ENCODE peak calls at places on chromosome 20, in nine cellular contexts. E is stimulated activated CD4-positive, alpha-beta T cell treated with anti-CD3 and anti-CD28 coated beads, Interleukin-12 subunit alpha, Interleukin-12 subunit beta, amount 100 ng/mL, for 4 hours; C is SK-N-SH; K is fibroblast of mammary gland; N is cardiac muscle cell; X is transverse colon; T is GM13976; U is ureter; W is small intestine. V is an unnamed sample.
A peak's percentile ranks its signal among the peaks of the same experiment; 100 is the strongest.

GRCh38 chr20:59574308-59574707 is 30.0 kb upstream of the PHACTR3 start:
- DNase-seq in C (peak; percentile 4), X (no peak), U (no peak), K (no peak), W (no peak), T (peak; percentile 10), N (no peak), E (no peak), V (no peak)

GRCh38 chr20:23753589-23753988 is 2.9 kb upstream of the CST1 start:
- DNase-seq in W (no peak), N (no peak), X (no peak), U (no peak), K (peak; percentile 47), E (no peak), T (no peak), C (no peak), V (no peak)

GRCh38 chr20:25076201-25076600 is 5.7 kb downstream of the VSX1 start:
- DNase-seq in K (no peak), C (no peak), T (no peak), E (no peak), X (no peak), N (no peak), U (no peak), W (no peak), V (no peak)

GRCh38 chr20:24487648-24488047 is 18.2 kb downstream of the SYNDIG1 start:
- DNase-seq in N (no peak), T (no peak), X (no peak), K (no peak), C (no peak), E (no peak), W (no peak), U (no peak), V (no peak)

GRCh38 chr20:58086763-58087566 is 141.5 kb downstream of the ANKRD60 start:
- DNase-seq in N (peak; percentile 39), W (peak; percentile 32), X (peak; percentile 48), K (peak; percentile 46), U (peak; percentile 39), T (peak; percentile 58), C (peak; percentile 76), E (no peak), V (no peak)

GRCh38 chr20:41587956-41588355 is 30.2 kb downstream of the CHD6 start:
- DNase-seq in U (no peak), E (no peak), N (no peak), K (peak; percentile 84), T (no peak), W (no peak), X (no peak), C (no peak), V (no peak)

GRCh38 chr20:57108742-57109141 is 157.7 kb downstream of the BMP7 start:
- DNase-seq in N (no peak), W (no peak), K (no peak), T (no peak), U (no peak), X (no peak), E (no peak), C (no peak), V (no peak)

GRCh38 chr20:44780226-44780625 is 30.1 kb downstream of the RIMS4 start:
- DNase-seq in C (no peak), K (peak; percentile 58), N (peak; percentile 88), T (peak; percentile 60), X (peak; percentile 15), W (peak; percentile 20), U (no peak), E (peak; percentile 19), V (peak; percentile 18)

GRCh38 chr20:12262747-12263146 is 345.1 kb downstream of the BTBD3 start:
- DNase-seq in E (no peak), T (no peak), N (no peak), U (no peak), W (no peak), C (no peak), X (no peak), K (no peak), V (no peak)

GRCh38 chr20:40702504-40702903 is 13.5 kb upstream of the MAFB start:
- DNase-seq in N (no peak), U (no peak), C (no peak), K (no peak), E (no peak), X (no peak), W (no peak), T (no peak), V (no peak)

GRCh38 chr20:17613328-17614175 is 43.7 kb downstream of the DSTN start:
- DNase-seq in N (no peak), X (peak; percentile 26), C (peak; percentile 9), T (no peak), K (no peak), E (no peak), U (peak; percentile 57), W (no peak), V (no peak)

GRCh38 chr20:62120990-62121775 is 1.1 kb upstream of the LSM14B start:
- DNase-seq in W (peak; percentile 78), X (peak; percentile 66), K (peak; percentile 73), U (peak; percentile 58), C (no peak), E (no peak), N (no peak), T (no peak), V (no peak)

GRCh38 chr20:10551732-10552724 is 116.9 kb downstream of the SLX4IP start:
- DNase-seq in C (no peak), E (peak; percentile 13), N (peak; percentile 35), X (no peak), W (no peak), T (peak; percentile 52), U (no peak), K (no peak), V (no peak)

GRCh38 chr20:47306755-47307370 is 49.6 kb downstream of the ZMYND8 start:
- DNase-seq in E (no peak), T (no peak), N (no peak), K (no peak), U (no peak), C (no peak), X (no peak), W (no peak), V (no peak)

GRCh38 chr20:53743607-53744260 is 150.1 kb upstream of the ZNF217 start:
- DNase-seq in W (no peak), U (no peak), N (no peak), C (no peak), K (no peak), E (no peak), T (no peak), X (no peak), V (no peak)

GRCh38 chr20:58790440-58790839 is 60.3 kb downstream of the GNAS-AS1 start:
- DNase-seq in E (no peak), K (no peak), C (no peak), T (no peak), N (no peak), U (no peak), X (no peak), W (no peak), V (no peak)

GRCh38 chr20:46365483-46366215 is 40.8 kb downstream of the ELMO2 start:
- DNase-seq in T (no peak), N (no peak), C (no peak), U (no peak), W (no peak), K (no peak), X (no peak), E (no peak), V (no peak)

GRCh38 chr20:16286601-16287000 is 286.6 kb downstream of the KIF16B start:
- DNase-seq in X (no peak), N (no peak), W (no peak), C (no peak), K (no peak), U (no peak), E (no peak), T (peak; percentile 1), V (no peak)

GRCh38 chr20:39070484-39071231 is 108.5 kb downstream of the DHX35 start:
- DNase-seq in X (no peak), W (no peak), E (no peak), C (no peak), T (no peak), N (no peak), U (no peak), K (peak; percentile 63), V (no peak)

V was measured in activated T-cell treated with anti-CD3 and anti-CD28 coated beads for 48 hours.